ENCODE peak calls at places on chromosomes 6 and 20, in eight cellular contexts. R is heart left ventricle, T is left ventricle myocardium inferior, N is MM.1S, O is colonic mucosa, M is H1, Y is K562, A is ovary. U is an unnamed sample. For H3K4me1 and H3K9me3, the result is how much of the 10 kb centered on the place peaks cover.

GRCh38 chr20:44494266-44494665 is 18.6 kb downstream of the TTPAL start:
- DNase-seq in R (no peak), T (no peak), N (no peak), O (no peak), M (no peak), Y (no peak), A (no peak), U (no peak)

GRCh38 chr20:4925842-4926530 is 75.3 kb downstream of the SLC23A2 start:
- DNase-seq in R (peak), T (peak), N (no peak), O (peak), M (no peak), Y (no peak), A (peak), U (peak)

GRCh38 chr6:82183642-82184282 is 63.8 kb downstream of the IBTK start:
- DNase-seq in R (no peak), T (no peak), N (no peak), O (no peak), M (no peak), Y (no peak), A (no peak), U (no peak)

GRCh38 chr6:79269877-79270276 is 35.4 kb upstream of the HMGN3 start:
- DNase-seq in R (no peak), T (no peak), N (no peak), O (no peak), M (no peak), Y (peak), A (no peak), U (no peak)

GRCh38 chr6:3068329-3069223 is at the start of gene RIPK1:
- DNase-seq in R (peak), T (peak), N (peak), O (peak), M (no peak), Y (peak), A (peak), U (peak)

GRCh38 chr6:134295953-134296553 is 21.9 kb downstream of the SGK1 start:
- DNase-seq in R (no peak), T (no peak), N (peak), O (peak), M (no peak), Y (peak), A (peak), U (peak)

GRCh38 chr20:2688041-2688591 is 4.5 kb upstream of the EBF4 start:
- DNase-seq in R (peak), T (peak), N (peak), O (peak), M (no peak), Y (peak), A (peak), U (no peak)

GRCh38 chr20:32333181-32333987 is 24.7 kb upstream of the ASXL1 start:
- DNase-seq in R (no peak), T (no peak), N (peak), O (no peak), M (no peak), Y (peak), A (no peak), U (no peak)

GRCh38 chr20:4951299-4951698 is 50.0 kb downstream of the SLC23A2 start:
- DNase-seq in R (no peak), T (no peak), N (no peak), O (no peak), M (no peak), Y (no peak), A (peak), U (peak)

GRCh38 chr6:138803914-138804313 is 8.0 kb downstream of the ECT2L start:
- DNase-seq in R (no peak), T (no peak), N (no peak), O (no peak), M (no peak), Y (no peak), A (no peak), U (no peak)

GRCh38 chr6:113995632-113996031 is 24.7 kb upstream of the HDAC2 start:
- DNase-seq in R (no peak), T (peak), N (no peak), O (peak), M (no peak), Y (no peak), A (no peak), U (no peak)

GRCh38 chr6:73123632-73124329 is 101.5 kb downstream of the KHDC1L start:
- DNase-seq in R (no peak), T (no peak), N (no peak), O (no peak), M (no peak), Y (no peak), A (no peak), U (no peak)

GRCh38 chr6:42320762-42321161 is 103.1 kb upstream of the MRPS10 start:
- DNase-seq in R (no peak), T (no peak), N (no peak), O (no peak), M (no peak), Y (no peak), A (no peak), U (no peak)

GRCh38 chr20:59179988-59180387 is 16.4 kb downstream of the ZNF831 start:
- DNase-seq in R (no peak), T (no peak), N (no peak), O (no peak), M (no peak), Y (no peak), A (no peak), U (no peak)
- H3K4me1 ChIP-seq in R (under half), T (under half), N (under half), O (under half), M (under half), Y (under half), A (under half), U (under half)

GRCh38 chr6:108497883-108498282 is 62.8 kb upstream of the FOXO3 start:
- DNase-seq in R (no peak), T (no peak), N (peak), O (peak), M (no peak), Y (peak), A (no peak), U (no peak)
- TF ChIP-seq CTCF in R (peak), T (peak), N (peak), O (no peak), M (peak), Y (peak), A (no peak), U (peak)

DNA sequence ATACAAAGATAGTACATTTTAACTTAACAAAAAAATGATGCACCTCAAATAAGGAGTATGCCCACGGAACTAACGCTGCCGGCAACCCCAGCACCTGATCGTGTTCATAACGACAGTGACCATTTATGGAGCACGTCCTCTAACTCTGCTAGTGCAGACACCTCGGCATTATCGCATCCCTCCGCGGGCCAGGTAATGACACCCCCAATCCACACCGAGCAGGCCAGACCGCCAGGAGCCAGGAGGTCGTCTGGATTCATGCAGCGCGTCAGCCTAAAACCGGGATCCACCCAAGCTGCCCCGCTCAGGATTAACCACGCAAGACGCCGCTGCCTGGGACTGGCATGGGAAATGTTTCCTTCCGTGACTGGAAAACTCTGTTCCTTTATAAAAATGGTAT is 34.1 kb downstream of the DACT2 start:
- DNase-seq in R (no peak), T (no peak), N (no peak), O (no peak), M (no peak), Y (no peak), A (no peak), U (no peak)
- H3K9me3 ChIP-seq in R (under half), T (under half), N (under half), O (under half), M (under half), Y (under half), A (under half), U (under half)

GRCh38 chr6:33692078-33692759 is 19.3 kb downstream of the UQCC2 start:
- DNase-seq in R (peak), T (peak), N (no peak), O (no peak), M (no peak), Y (no peak), A (no peak), U (peak)
- H3K4me1 ChIP-seq in R (half or more), T (half or more), N (under half), O (under half), M (under half), Y (under half), A (under half), U (under half)

DNA sequence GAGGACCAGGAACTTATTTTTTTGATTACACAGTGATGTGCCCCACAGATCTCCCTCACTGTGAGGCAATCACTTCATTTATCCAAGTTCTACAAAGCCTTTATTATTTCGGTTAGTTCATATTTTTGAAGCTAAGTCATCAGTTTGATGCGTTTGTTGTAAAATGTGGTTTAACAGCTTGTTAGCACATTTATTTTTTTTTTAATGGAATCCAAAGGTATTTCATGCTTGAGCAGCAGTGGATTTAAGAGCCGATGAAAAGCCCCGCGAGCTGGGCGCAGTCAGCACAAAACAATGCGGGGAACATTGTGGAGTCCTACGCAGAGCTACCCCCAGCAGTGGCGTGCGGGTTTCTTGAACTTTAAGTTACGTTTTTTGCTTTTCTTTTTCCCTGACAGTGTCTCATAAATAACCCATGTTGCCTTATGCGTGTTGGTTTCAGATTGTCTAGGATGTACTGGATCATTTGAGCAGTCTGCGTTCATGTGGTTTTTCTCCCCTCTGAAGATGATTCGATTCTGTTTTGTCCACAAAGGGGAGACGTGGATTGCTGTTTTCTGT is 233.6 kb upstream of the BMP2 start:
- DNase-seq in R (peak), T (no peak), N (no peak), O (no peak), M (no peak), Y (no peak), A (no peak), U (no peak)
- TF ChIP-seq CTCF in R (no peak), T (no peak), N (no peak), O (no peak), M (no peak), Y (no peak), A (no peak), U (no peak)